ENCODE peak calls at places on chromosome 6, in nine cellular contexts. U is activated CD8-positive, alpha-beta T cell treated with anti-CD3 and anti-CD28 coated beads, Interleukin-2, amount 10 ng/mL, durations not matched to agents 7 days and 5 days; G is T-helper 1 cell; B is stimulated activated CD8-positive, alpha-beta memory T cell treated with anti-CD3 and anti-CD28 coated beads, Interleukin-4, amount 100 ng/mL, for 24 hours; A is endothelial cell; C is neuronal stem cell; N is erythroblast; M is pulmonary artery endothelial cell; D is foreskin fibroblast. P is an unnamed sample.

GRCh38 chr6:30685157-30685976 is 1.1 kb downstream of the PPP1R18 start:
- DNase-seq in M (no peak), A (peak), N (no peak), B (no peak), D (no peak), G (no peak), C (no peak), U (peak), P (no peak)

GRCh38 chr6:122663981-122664380 is 53.8 kb downstream of the PKIB start:
- DNase-seq in M (no peak), C (no peak), G (no peak), D (no peak), A (no peak), B (no peak), N (no peak), U (no peak), P (no peak)

GRCh38 chr6:87139236-87139635 is 16.1 kb upstream of the ZNF292 start:
- DNase-seq in C (no peak), N (peak), B (no peak), G (peak), M (peak), D (no peak), U (peak), A (peak), P (peak)

GRCh38 chr6:55293116-55293515 is 34.2 kb upstream of the GFRAL start:
- DNase-seq in M (no peak), G (no peak), N (peak), C (no peak), A (no peak), U (no peak), B (no peak), D (no peak), P (peak)

GRCh38 chr6:159790947-159791598 is 806 bp downstream of the MRPL18 start:
- DNase-seq in B (no peak), A (no peak), C (no peak), U (no peak), M (no peak), N (peak), G (peak), D (no peak), P (peak)

GRCh38 chr6:81214414-81215091 is 537.9 kb downstream of the TENT5A start:
- DNase-seq in A (no peak), B (no peak), D (no peak), C (no peak), G (peak), N (no peak), M (no peak), U (no peak), P (no peak)

GRCh38 chr6:5457983-5458683 is 196.8 kb downstream of the FARS2 start:
- DNase-seq in C (no peak), N (no peak), U (no peak), A (no peak), D (no peak), G (no peak), M (no peak), B (no peak), P (no peak)

GRCh38 chr6:119881416-119881815 is 531.9 kb upstream of the MAN1A1 start:
- DNase-seq in B (no peak), D (peak), C (no peak), A (no peak), M (no peak), G (no peak), N (no peak), U (no peak), P (no peak)